ENCODE peak calls at places on chromosomes 3 and 15, in eight cellular contexts. One of them, this sample, is unnamed.
A peak's percentile ranks its signal among the peaks of the same experiment; 100 is the strongest.

GRCh38 chr3:171788546-171789351 is 21.5 kb downstream of the PLD1 start:
- DNase-seq in NCI-H2171 treated with DMSO at 0.1 percent for 48 hours: peak; percentile 8
- DNase-seq in AG04450: no peak
- DNase-seq in CD8-positive, alpha-beta memory T cell: no peak
- DNase-seq in COR-L47: no peak
- DNase-seq in progenitor cell of endocrine pancreas: no peak
- DNase-seq in GM12864: no peak
- DNase-seq in pancreas: no peak
- DNase-seq in this sample: no peak

GRCh38 chr3:134494539-134494938 is 8.7 kb downstream of the CEP63 start:
- DNase-seq in progenitor cell of endocrine pancreas: no peak
- DNase-seq in GM12864: no peak
- DNase-seq in COR-L47: no peak
- DNase-seq in CD8-positive, alpha-beta memory T cell: no peak
- DNase-seq in AG04450: no peak
- DNase-seq in NCI-H2171 treated with DMSO at 0.1 percent for 48 hours: no peak
- DNase-seq in pancreas: no peak
- DNase-seq in this sample: no peak

GRCh38 chr15:89496155-89497098 is at the start of gene RHCG:
- DNase-seq in COR-L47: peak; percentile 89
- DNase-seq in progenitor cell of endocrine pancreas: peak; percentile 56
- DNase-seq in NCI-H2171 treated with DMSO at 0.1 percent for 48 hours: peak; percentile 62
- DNase-seq in GM12864: no peak
- DNase-seq in pancreas: peak; percentile 60
- DNase-seq in CD8-positive, alpha-beta memory T cell: no peak
- DNase-seq in AG04450: no peak
- DNase-seq in this sample: no peak

GRCh38 chr3:130789678-130790340 is 43.2 kb upstream of the PIK3R4 start:
- DNase-seq in AG04450: no peak
- DNase-seq in NCI-H2171 treated with DMSO at 0.1 percent for 48 hours: no peak
- DNase-seq in progenitor cell of endocrine pancreas: no peak
- DNase-seq in COR-L47: no peak
- DNase-seq in GM12864: no peak
- DNase-seq in pancreas: no peak
- DNase-seq in CD8-positive, alpha-beta memory T cell: no peak
- DNase-seq in this sample: peak; percentile 56

GRCh38 chr3:180624714-180625113 is 22.8 kb downstream of the TTC14 start:
- DNase-seq in CD8-positive, alpha-beta memory T cell: no peak
- DNase-seq in pancreas: no peak
- DNase-seq in AG04450: no peak
- DNase-seq in NCI-H2171 treated with DMSO at 0.1 percent for 48 hours: no peak
- DNase-seq in COR-L47: no peak
- DNase-seq in progenitor cell of endocrine pancreas: no peak
- DNase-seq in GM12864: no peak
- DNase-seq in this sample: no peak

GRCh38 chr3:55177749-55178148 is 249.9 kb upstream of the LRTM1 start:
- DNase-seq in CD8-positive, alpha-beta memory T cell: no peak
- DNase-seq in pancreas: no peak
- DNase-seq in NCI-H2171 treated with DMSO at 0.1 percent for 48 hours: no peak
- DNase-seq in COR-L47: no peak
- DNase-seq in progenitor cell of endocrine pancreas: no peak
- DNase-seq in AG04450: no peak
- DNase-seq in GM12864: no peak
- DNase-seq in this sample: no peak

GRCh38 chr3:20680990-20681628 is 495.1 kb upstream of the SGO1 start:
- DNase-seq in COR-L47: no peak
- DNase-seq in AG04450: no peak
- DNase-seq in progenitor cell of endocrine pancreas: no peak
- DNase-seq in pancreas: no peak
- DNase-seq in CD8-positive, alpha-beta memory T cell: no peak
- DNase-seq in GM12864: no peak
- DNase-seq in NCI-H2171 treated with DMSO at 0.1 percent for 48 hours: no peak
- DNase-seq in this sample: no peak

GRCh38 chr3:77931272-77932009 is 891.5 kb downstream of the ROBO2 start:
- DNase-seq in pancreas: no peak
- DNase-seq in progenitor cell of endocrine pancreas: no peak
- DNase-seq in CD8-positive, alpha-beta memory T cell: no peak
- DNase-seq in COR-L47: peak; percentile 53
- DNase-seq in GM12864: no peak
- DNase-seq in AG04450: peak; percentile 13
- DNase-seq in NCI-H2171 treated with DMSO at 0.1 percent for 48 hours: peak; percentile 1
- DNase-seq in this sample: no peak

GRCh38 chr3:63853106-63853505 is 10.5 kb downstream of the THOC7 start:
- DNase-seq in GM12864: no peak
- DNase-seq in NCI-H2171 treated with DMSO at 0.1 percent for 48 hours: no peak
- DNase-seq in AG04450: no peak
- DNase-seq in pancreas: no peak
- DNase-seq in progenitor cell of endocrine pancreas: no peak
- DNase-seq in COR-L47: no peak
- DNase-seq in CD8-positive, alpha-beta memory T cell: no peak
- DNase-seq in this sample: no peak